ENCODE peak calls at places on chromosomes 1 and 21, in seven cellular contexts. W is kidney epithelial cell; A is CD4-positive, CD25-positive, alpha-beta regulatory T cell; S is BE2C; E is cardiac muscle cell; X is hepatocyte; L is mesendoderm. B is an unnamed sample.

GRCh38 chr21:31347435-31348032 is 3.5 kb upstream of the TIAM1 start:
- DNase-seq in E (peak; percentile 68), L (no peak), W (no peak), A (peak; percentile 23), S (peak; percentile 33), X (peak; percentile 40), B (no peak)

GRCh38 chr1:242523968-242524570 is 428 bp downstream of the PLD5 start:
- DNase-seq in L (peak; percentile 68), W (no peak), X (peak; percentile 77), E (peak; percentile 19), S (peak; percentile 82), A (no peak), B (peak; percentile 94)

GRCh38 chr1:84406209-84406917 is 8.1 kb downstream of the DNASE2B start:
- DNase-seq in W (no peak), L (no peak), S (no peak), E (peak; percentile 41), A (no peak), X (peak; percentile 42), B (no peak)

GRCh38 chr1:12040457-12041051 is 21.3 kb downstream of the MIIP start:
- DNase-seq in S (no peak), W (peak; percentile 86), X (no peak), L (no peak), A (peak; percentile 32), E (peak; percentile 91), B (no peak)

GRCh38 chr1:233087001-233087881 is 136.8 kb downstream of the NTPCR start:
- DNase-seq in X (no peak), L (no peak), S (no peak), A (no peak), E (no peak), W (no peak), B (no peak)

GRCh38 chr21:15029077-15029476 is 35.7 kb downstream of the NRIP1 start:
- DNase-seq in X (no peak), W (peak; percentile 21), E (no peak), A (no peak), S (no peak), L (no peak), B (no peak)

GRCh38 chr21:33117268-33117888 is 47.4 kb downstream of the OLIG1 start:
- DNase-seq in S (no peak), W (no peak), X (no peak), L (no peak), E (no peak), A (no peak), B (no peak)

GRCh38 chr1:25566730-25567341 is 23.4 kb downstream of the LDLRAP1 start:
- DNase-seq in E (peak; percentile 43), A (peak; percentile 60), L (no peak), W (no peak), S (no peak), X (peak; percentile 55), B (peak; percentile 83)

GRCh38 chr1:2248854-2249558 is 20.9 kb downstream of the SKI start:
- DNase-seq in L (no peak), E (no peak), W (no peak), X (no peak), S (no peak), A (no peak), B (no peak)

GRCh38 chr1:212979340-212980122 is 29.2 kb downstream of the VASH2 start:
- DNase-seq in E (no peak), A (peak; percentile 57), X (no peak), L (no peak), W (no peak), S (no peak), B (no peak)

GRCh38 chr1:221699582-221700519 is 42.0 kb downstream of the DUSP10 start:
- DNase-seq in X (no peak), L (no peak), E (peak; percentile 28), W (no peak), A (no peak), S (no peak), B (no peak)

GRCh38 chr1:41664861-41665640 is 180.6 kb upstream of the EDN2 start:
- DNase-seq in E (peak; percentile 85), S (no peak), A (no peak), W (peak; percentile 77), X (peak; percentile 68), L (peak; percentile 96), B (no peak)

GRCh38 chr1:41330588-41331545 is 30.4 kb upstream of the FOXO6 start:
- DNase-seq in E (peak; percentile 51), A (no peak), W (no peak), L (peak; percentile 89), X (no peak), S (no peak), B (peak; percentile 88)

GRCh38 chr1:24605534-24606295 is 37.4 kb upstream of the SRRM1 start:
- DNase-seq in X (no peak), A (no peak), S (no peak), W (no peak), E (no peak), L (peak; percentile 22), B (no peak)

GRCh38 chr1:206672844-206673758 is 11.6 kb upstream of the MAPKAPK2 start:
- DNase-seq in A (no peak), W (no peak), E (peak; percentile 41), S (no peak), X (no peak), L (no peak), B (no peak)

GRCh38 chr1:183633676-183634343 is 1.8 kb downstream of the ARPC5 start:
- DNase-seq in W (peak; percentile 51), X (peak; percentile 57), S (peak; percentile 29), A (peak; percentile 74), E (peak; percentile 92), L (peak; percentile 75), B (peak; percentile 54)

GRCh38 chr1:184212649-184213314 is 161.3 kb downstream of the TSEN15 start:
- DNase-seq in S (no peak), L (peak; percentile 92), E (peak; percentile 90), X (peak; percentile 71), A (no peak), W (peak; percentile 91), B (no peak)

GRCh38 chr1:11434926-11435325 is 44.0 kb upstream of the DISP3 start:
- DNase-seq in A (no peak), X (no peak), S (no peak), W (no peak), E (no peak), L (no peak), B (no peak)

GRCh38 chr1:110152133-110152785 is 2.0 kb downstream of the SLC6A17 start:
- DNase-seq in L (peak; percentile 39), E (no peak), S (no peak), A (no peak), W (no peak), X (no peak), B (no peak)

GRCh38 chr1:94971491-94971924 is 44.6 kb upstream of the CNN3 start:
- DNase-seq in E (no peak), W (no peak), X (no peak), L (no peak), A (no peak), S (no peak), B (no peak)

GRCh38 chr1:68384321-68384813 is 65.4 kb downstream of the RPE65 start:
- DNase-seq in W (peak; percentile 100), E (peak; percentile 98), L (peak; percentile 83), A (no peak), S (no peak), X (peak; percentile 80), B (no peak)

GRCh38 chr1:151047591-151047924 is at the start of gene C1orf56:
- DNase-seq in L (peak; percentile 82), E (peak; percentile 82), A (peak; percentile 77), W (no peak), X (peak; percentile 86), S (peak; percentile 83), B (peak; percentile 98)

GRCh38 chr1:54487571-54488050 is 60.4 kb upstream of the ACOT11 start:
- DNase-seq in A (no peak), X (peak; percentile 15), W (no peak), E (no peak), L (no peak), S (no peak), B (peak; percentile 62)

GRCh38 chr1:67843746-67844145 is 10.5 kb upstream of the GNG12 start:
- DNase-seq in S (no peak), X (no peak), W (no peak), L (no peak), A (no peak), E (no peak), B (no peak)

DNA sequence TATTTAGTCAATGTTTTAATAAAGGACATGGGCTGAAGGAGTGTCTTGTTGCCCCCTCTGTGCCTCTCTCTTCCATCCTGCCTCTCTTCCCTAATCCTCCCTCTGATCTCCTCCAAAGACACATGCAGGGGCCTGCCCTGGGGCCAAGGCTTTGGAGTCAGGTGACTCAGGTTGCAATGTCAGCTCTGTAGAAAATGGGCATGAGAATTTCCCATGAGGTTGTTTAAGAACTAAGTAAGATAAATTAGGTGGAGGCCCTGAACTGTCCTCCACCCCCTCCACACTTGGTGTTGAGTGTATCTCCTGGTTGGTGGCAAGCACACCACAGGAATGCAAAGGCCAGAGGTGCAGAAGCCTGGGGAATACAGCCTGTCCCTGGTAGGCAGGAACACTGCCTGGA is 63.9 kb upstream of the GRIK3 start:
- DNase-seq in W (no peak), L (peak; percentile 50), S (no peak), E (no peak), A (no peak), X (no peak), B (peak; percentile 50)
- H3K27me3 ChIP-seq in W (no peaks in the 10 kb centered on the region), L (no peaks in the 10 kb centered on the region), S (no peaks in the 10 kb centered on the region), E (peaks cover 9% of the 10 kb centered on the region), A (no peaks in the 10 kb centered on the region), X (peaks cover 15% of the 10 kb centered on the region), B (peaks cover 4% of the 10 kb centered on the region)

DNA sequence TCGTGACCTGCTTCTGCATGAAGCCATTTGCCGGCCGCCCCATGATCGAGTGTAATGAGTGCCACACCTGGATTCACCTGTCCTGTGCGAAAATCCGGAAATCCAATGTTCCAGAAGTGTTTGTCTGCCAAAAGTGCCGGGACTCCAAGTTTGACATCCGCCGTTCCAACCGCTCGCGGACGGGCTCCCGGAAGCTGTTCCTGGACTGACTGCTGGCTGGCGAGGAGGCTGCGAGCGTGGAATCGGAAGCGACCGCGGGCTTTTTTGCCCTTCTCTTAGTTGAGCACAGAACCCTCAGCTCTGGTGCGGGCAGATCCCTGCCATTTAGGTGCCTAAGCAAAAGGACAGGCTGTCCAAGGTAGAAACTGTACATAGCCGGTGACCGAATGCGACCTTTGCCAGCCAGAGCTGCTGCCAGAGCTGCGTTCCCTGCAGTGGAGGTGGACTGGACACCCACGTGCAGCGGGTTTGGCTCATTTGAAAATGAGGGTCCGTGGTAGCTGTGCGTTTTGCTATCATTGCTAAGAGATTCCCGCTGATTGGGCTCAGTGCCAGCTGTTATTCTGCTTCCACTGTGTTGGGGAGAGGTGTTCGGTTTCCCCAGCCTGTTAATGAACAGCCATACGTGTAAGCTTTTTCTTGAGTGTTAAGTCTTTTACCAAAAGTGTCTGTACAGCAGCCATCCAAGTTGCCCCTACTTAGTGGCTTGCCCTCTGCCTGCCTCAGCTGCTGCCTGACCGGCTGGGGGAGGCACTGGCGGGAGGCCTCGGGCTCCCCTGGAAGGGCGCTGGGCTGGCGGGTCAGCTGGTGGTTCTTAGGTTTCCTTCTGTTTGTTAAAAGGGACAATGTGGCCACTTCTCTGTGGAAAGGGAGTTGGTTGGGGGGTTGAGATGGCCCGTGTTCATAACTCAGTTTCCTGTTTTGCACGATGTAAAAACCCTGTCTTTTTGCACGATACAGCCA is 3.0 kb upstream of the THAP3 start:
- DNase-seq in W (no peak), E (no peak), L (no peak), S (no peak), X (no peak), A (no peak), B (no peak)
- H3K36me3 ChIP-seq in W (no peaks in the 10 kb centered on the region), E (peaks cover 30% of the 10 kb centered on the region), L (peaks cover 15% of the 10 kb centered on the region), S (peaks cover 3% of the 10 kb centered on the region), X (no peaks in the 10 kb centered on the region), A (peaks cover 22% of the 10 kb centered on the region), B (peaks cover 25% of the 10 kb centered on the region)

GRCh38 chr1:90835661-90836344 is 118.7 kb upstream of the BARHL2 start:
- DNase-seq in E (no peak), W (no peak), S (no peak), A (no peak), L (peak; percentile 43), X (no peak), B (peak; percentile 78)
- H3K27me3 ChIP-seq in E (peaks cover 100% of the 10 kb centered on the region), W (peaks cover 88% of the 10 kb centered on the region), S (peaks cover 40% of the 10 kb centered on the region), A (peaks cover 79% of the 10 kb centered on the region), L (peaks cover 55% of the 10 kb centered on the region), X (peaks cover 98% of the 10 kb centered on the region), B (peaks cover 85% of the 10 kb centered on the region)

GRCh38 chr1:32939655-32940371 is 24.8 kb downstream of the RNF19B start:
- DNase-seq in L (no peak), A (peak; percentile 58), W (peak; percentile 61), S (no peak), X (peak; percentile 48), E (peak; percentile 95), B (no peak)
- H3K36me3 ChIP-seq in L (peaks cover 2% of the 10 kb centered on the region), A (peaks cover 77% of the 10 kb centered on the region), W (no peaks in the 10 kb centered on the region), S (no peaks in the 10 kb centered on the region), X (no peaks in the 10 kb centered on the region), E (peaks cover 22% of the 10 kb centered on the region), B (peaks cover 4% of the 10 kb centered on the region)